ENCODE peak calls at places on chromosome 21, in ten cellular contexts. D is omental fat pad; R is iPS DF 6.9; G is PC-3; L is effector memory CD8-positive, alpha-beta T cell; U is mucosa of gallbladder; X is hippocampal formation; C is kidney glomerular epithelial cell; Q is B cell; Z is activated naive CD8-positive, alpha-beta T cell treated with anti-CD3 and anti-CD28 coated beads, Interleukin-2, amount 10 ng/mL, durations not matched to agents 7 days and 5 days. P is an unnamed sample.

GRCh38 chr21:29490016-29490415 is 191.3 kb downstream of the BACH1 start:
- DNase-seq in D (no peak), R (no peak), G (no peak), L (no peak), U (no peak), X (no peak), C (no peak), Q (no peak), Z (no peak), P (no peak)

GRCh38 chr21:45142469-45142868 is 68.1 kb downstream of the ADARB1 start:
- DNase-seq in D (no peak), R (no peak), G (no peak), L (no peak), U (no peak), X (no peak), C (no peak), Q (no peak), Z (no peak), P (no peak)

GRCh38 chr21:39610705-39611104 is 2.0 kb upstream of the B3GALT5 start:
- DNase-seq in D (no peak), R (peak), G (peak), L (no peak), U (no peak), X (no peak), C (peak), Q (no peak), Z (no peak), P (no peak)

GRCh38 chr21:37547615-37547975 is 181.0 kb downstream of the DYRK1A start:
- DNase-seq in D (no peak), R (no peak), G (no peak), L (no peak), U (no peak), X (no peak), C (no peak), Q (no peak), Z (no peak), P (no peak)

GRCh38 chr21:29017639-29018237 is 1.4 kb downstream of the RWDD2B start:
- DNase-seq in D (no peak), R (no peak), G (no peak), L (no peak), U (no peak), X (no peak), C (no peak), Q (no peak), Z (no peak), P (no peak)

GRCh38 chr21:43866233-43866632 is 1.2 kb downstream of the AGPAT3 start:
- DNase-seq in D (no peak), R (no peak), G (peak), L (no peak), U (peak), X (peak), C (no peak), Q (peak), Z (peak), P (no peak)

GRCh38 chr21:43701936-43702784 is 16.8 kb upstream of the PDXK start:
- DNase-seq in D (no peak), R (no peak), G (no peak), L (no peak), U (no peak), X (no peak), C (no peak), Q (peak), Z (no peak), P (no peak)

GRCh38 chr21:44444286-44444931 is 10.9 kb upstream of the LRRC3 start:
- DNase-seq in D (no peak), R (peak), G (no peak), L (no peak), U (no peak), X (no peak), C (no peak), Q (no peak), Z (no peak), P (no peak)

GRCh38 chr21:26169061-26169610 is 1.4 kb downstream of the APP start:
- DNase-seq in D (no peak), R (no peak), G (peak), L (no peak), U (peak), X (peak), C (peak), Q (peak), Z (peak), P (peak)

GRCh38 chr21:8989883-8990325 is 1531.5 kb upstream of the TPTE start:
- DNase-seq in D (no peak), R (peak), G (peak), L (no peak), U (no peak), X (no peak), C (no peak), Q (no peak), Z (no peak), P (no peak)

GRCh38 chr21:15894596-15894995 is 164.8 kb downstream of the USP25 start:
- DNase-seq in D (no peak), R (no peak), G (peak), L (no peak), U (no peak), X (no peak), C (peak), Q (no peak), Z (no peak), P (peak)

P was measured in dermis microvascular lymphatic vessel endothelial cell.